ENCODE peak calls at places on chromosomes 3 and 15, in five cellular contexts. G is CD8-positive, alpha-beta T cell; V is memory B cell; J is HepG2; Y is activated naive CD8-positive, alpha-beta T cell treated with anti-CD3 and anti-CD28 coated beads, Interleukin-2, amount 50 U/mL, for 24 hours. S is an unnamed sample.

GRCh38 chr15:90074023-90074422 is 28.2 kb downstream of the IDH2 start:
- ATAC-seq in G (no peak), V (no peak), J (no peak), Y (no peak), S (no peak)

GRCh38 chr15:88995449-88995848 is 82.3 kb upstream of the MFGE8 start:
- ATAC-seq in G (no peak), V (no peak), J (no peak), Y (no peak), S (no peak)

GRCh38 chr3:186609247-186609868 is 3.5 kb upstream of the AHSG start:
- ATAC-seq in G (no peak), V (no peak), J (no peak), Y (no peak), S (no peak)

GRCh38 chr3:127555108-127555507 is 35.4 kb downstream of the TPRA1 start:
- ATAC-seq in G (no peak), V (no peak), J (no peak), Y (no peak), S (no peak)

GRCh38 chr15:33242165-33242564 is 47.7 kb upstream of the FMN1 start:
- ATAC-seq in G (no peak), V (no peak), J (no peak), Y (peak), S (peak)

GRCh38 chr3:78912687-78913086 is 855.1 kb downstream of the ROBO1 start:
- ATAC-seq in G (no peak), V (no peak), J (no peak), Y (no peak), S (no peak)

GRCh38 chr3:183534249-183534648 is 21.3 kb downstream of the KLHL6 start:
- ATAC-seq in G (no peak), V (no peak), J (no peak), Y (no peak), S (no peak)

GRCh38 chr3:63912768-63913588 is 795 bp upstream of the SCAANT1 start:
- ATAC-seq in G (peak), V (peak), J (peak), Y (peak), S (peak)

GRCh38 chr3:125957674-125958510 is 11.1 kb upstream of the ROPN1B start:
- ATAC-seq in G (no peak), V (no peak), J (no peak), Y (no peak), S (no peak)

GRCh38 chr3:140093742-140094141 is 158.8 kb downstream of the CLSTN2 start:
- ATAC-seq in G (no peak), V (no peak), J (no peak), Y (no peak), S (no peak)

GRCh38 chr3:113570158-113570557 is 37.8 kb downstream of the SIDT1 start:
- ATAC-seq in G (no peak), V (no peak), J (no peak), Y (no peak), S (no peak)

GRCh38 chr3:13274874-13275332 is 145.2 kb downstream of the NUP210 start:
- ATAC-seq in G (no peak), V (no peak), J (no peak), Y (no peak), S (no peak)

GRCh38 chr15:88242586-88242985 is 14.0 kb downstream of the NTRK3 start:
- ATAC-seq in G (no peak), V (no peak), J (no peak), Y (no peak), S (no peak)

GRCh38 chr3:126277629-126278378 is 79.4 kb downstream of the KLF15 start:
- ATAC-seq in G (no peak), V (no peak), J (peak), Y (peak), S (no peak)

GRCh38 chr3:122456074-122456473 is 40.2 kb upstream of the WDR5B start:
- ATAC-seq in G (no peak), V (no peak), J (no peak), Y (no peak), S (no peak)